ENCODE peak calls at places on chromosome 12, in five cellular contexts. Q is pancreas, F is WTC11, J is transverse colon, S is astrocyte of the cerebellum. O is an unnamed sample.

GRCh38 chr12:49636574-49636973 is 13.2 kb downstream of the PRPF40B start:
- DNase-seq in Q (no peak), J (no peak), F (no peak), S (no peak), O (no peak)

GRCh38 chr12:101839324-101840283 is 8.8 kb upstream of the GNPTAB start:
- DNase-seq in S (peak; percentile 48), J (peak; percentile 80), Q (peak; percentile 57), F (peak; percentile 74), O (no peak)

GRCh38 chr12:30013051-30013450 is 229.3 kb upstream of the TMTC1 start:
- DNase-seq in S (no peak), F (peak; percentile 42), J (no peak), Q (no peak), O (no peak)

GRCh38 chr12:41507286-41507685 is 319.2 kb downstream of the PDZRN4 start:
- DNase-seq in Q (no peak), J (no peak), F (no peak), S (no peak), O (no peak)

GRCh38 chr12:116294464-116295002 is 17.0 kb upstream of the MED13L start:
- DNase-seq in S (no peak), F (no peak), J (no peak), Q (no peak), O (no peak)

GRCh38 chr12:62530596-62530995 is 64.0 kb downstream of the MON2 start:
- DNase-seq in F (no peak), Q (no peak), J (no peak), S (peak; percentile 16), O (no peak)

GRCh38 chr12:103441437-103442186 is 54.2 kb downstream of the C12orf42 start:
- DNase-seq in F (no peak), S (no peak), Q (no peak), J (peak; percentile 25), O (no peak)

GRCh38 chr12:57759360-57759980 is 4.6 kb downstream of the MARCHF9 start:
- DNase-seq in F (no peak), S (no peak), J (no peak), Q (peak; percentile 21), O (no peak)

GRCh38 chr12:51851408-51852097 is 3.0 kb upstream of the FIGNL2 start:
- DNase-seq in J (no peak), Q (no peak), S (no peak), F (no peak), O (no peak)

GRCh38 chr12:53589423-53589822 is 36.8 kb downstream of the ATF7 start:
- DNase-seq in S (no peak), F (no peak), J (no peak), Q (no peak), O (no peak)

GRCh38 chr12:63862187-63863107 is 17.9 kb downstream of the SRGAP1 start:
- DNase-seq in S (no peak), Q (peak; percentile 71), F (no peak), J (peak; percentile 76), O (no peak)

GRCh38 chr12:45989857-45990467 is 412 bp downstream of the SCAF11 start:
- DNase-seq in F (no peak), Q (peak; percentile 78), S (no peak), J (peak; percentile 81), O (no peak)

GRCh38 chr12:12147111-12147510 is 76.4 kb downstream of the BCL2L14 start:
- DNase-seq in Q (no peak), F (no peak), S (no peak), J (no peak), O (no peak)

GRCh38 chr12:14957769-14958168 is 3.6 kb downstream of the ARHGDIB start:
- DNase-seq in J (peak; percentile 11), F (no peak), Q (no peak), S (no peak), O (no peak)

GRCh38 chr12:29350080-29350479 is 30.9 kb downstream of the ERGIC2 start:
- DNase-seq in J (no peak), F (no peak), S (peak; percentile 24), Q (no peak), O (peak; percentile 36)

GRCh38 chr12:39605996-39606395 is 13.6 kb downstream of the ABCD2 start:
- DNase-seq in F (no peak), Q (no peak), J (no peak), S (peak; percentile 65), O (no peak)

GRCh38 chr12:63889236-63889635 is 44.7 kb downstream of the SRGAP1 start:
- DNase-seq in F (no peak), Q (no peak), J (no peak), S (no peak), O (no peak)

GRCh38 chr12:51891843-51892242 is 3.9 kb downstream of the ANKRD33 start:
- DNase-seq in J (no peak), S (no peak), F (no peak), Q (no peak), O (no peak)

GRCh38 chr12:4771172-4771959 is 51.2 kb downstream of the GALNT8 start:
- DNase-seq in F (no peak), J (no peak), Q (no peak), S (no peak), O (no peak)

GRCh38 chr12:14601692-14602091 is 34.0 kb upstream of the PLBD1 start:
- DNase-seq in J (no peak), F (no peak), Q (no peak), S (no peak), O (no peak)

GRCh38 chr12:62785941-62786559 is 148.9 kb downstream of the PPM1H start:
- DNase-seq in Q (no peak), F (no peak), J (no peak), S (peak; percentile 73), O (peak; percentile 84)

GRCh38 chr12:56775638-56776037 is 12.5 kb downstream of the HSD17B6 start:
- DNase-seq in F (no peak), S (no peak), Q (no peak), J (no peak), O (no peak)

GRCh38 chr12:114012744-114013431 is 46.8 kb upstream of the RBM19 start:
- DNase-seq in Q (no peak), F (no peak), S (no peak), J (no peak), O (no peak)

GRCh38 chr12:107374136-107374535 is 280.8 kb upstream of the CRY1 start:
- DNase-seq in Q (no peak), J (no peak), S (no peak), F (no peak), O (no peak)

GRCh38 chr12:22333186-22333745 is 1.2 kb downstream of the ST8SIA1 start:
- DNase-seq in F (no peak), J (no peak), Q (no peak), S (no peak), O (no peak)

GRCh38 chr12:16573652-16574077 is 32.3 kb downstream of the LMO3 start:
- DNase-seq in J (peak; percentile 11), S (no peak), Q (peak; percentile 48), F (peak; percentile 18), O (peak; percentile 9)

GRCh38 chr12:84697141-84697540 is 215.5 kb downstream of the SLC6A15 start:
- DNase-seq in S (peak; percentile 18), J (no peak), F (no peak), Q (no peak), O (no peak)

GRCh38 chr12:24222968-24223367 is 273.5 kb upstream of the SOX5 start:
- DNase-seq in J (no peak), Q (no peak), F (no peak), S (peak; percentile 42), O (peak; percentile 50)

GRCh38 chr12:32702470-32702869 is 23.4 kb downstream of the DNM1L start:
- DNase-seq in F (no peak), Q (no peak), S (no peak), J (no peak), O (no peak)

GRCh38 chr12:105406497-105406896 is 76.0 kb downstream of the C12orf75 start:
- DNase-seq in S (no peak), Q (no peak), J (no peak), F (no peak), O (no peak)

GRCh38 chr12:69726922-69727321 is 11.7 kb upstream of the RAB3IP start:
- DNase-seq in Q (no peak), J (no peak), S (no peak), F (no peak), O (no peak)

GRCh38 chr12:69733638-69734037 is 5.0 kb upstream of the RAB3IP start:
- DNase-seq in S (no peak), Q (no peak), F (no peak), J (no peak), O (no peak)

DNA sequence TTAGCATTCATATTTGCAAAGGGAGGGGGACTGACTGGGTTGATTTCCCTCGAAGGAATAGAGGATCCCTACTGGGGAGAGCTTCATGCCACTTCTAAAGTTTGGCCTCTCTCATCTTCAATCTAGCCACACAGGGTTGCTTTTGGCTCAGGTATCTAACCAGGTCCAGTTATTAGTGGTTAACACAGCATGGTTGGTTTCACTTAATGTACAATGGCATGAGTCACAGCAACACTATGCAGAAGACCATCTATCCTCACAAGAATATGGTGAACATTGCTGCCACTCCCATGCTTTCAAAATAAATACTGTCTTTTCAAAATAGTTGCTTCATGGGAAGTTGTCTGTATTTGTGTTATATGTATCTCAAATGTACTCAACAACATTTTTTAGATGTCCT is 6.6 kb upstream of the RAB3IP start:
- DNase-seq in J (no peak), F (no peak), S (peak; percentile 87), Q (no peak), O (peak; percentile 32)
- TF ChIP-seq CTCF in J (no peak), F (no peak), S (no peak), Q (no peak), O (no peak)

GRCh38 chr12:47896022-47896421 is 8.8 kb downstream of the VDR start:
- DNase-seq in S (no peak), Q (no peak), F (no peak), J (no peak), O (no peak)
- TF ChIP-seq CTCF in S (no peak), Q (no peak), F (no peak), J (no peak), O (no peak)

GRCh38 chr12:25552681-25553080 is 402 bp downstream of the LMNTD1 start:
- DNase-seq in J (no peak), S (no peak), Q (no peak), F (no peak), O (no peak)

GRCh38 chr12:25558566-25558965 is 5.5 kb upstream of the LMNTD1 start:
- DNase-seq in J (no peak), Q (no peak), S (no peak), F (no peak), O (peak; percentile 41)

GRCh38 chr12:25556136-25556535 is 3.1 kb upstream of the LMNTD1 start:
- DNase-seq in J (no peak), S (no peak), F (no peak), Q (no peak), O (no peak)

GRCh38 chr12:25553083-25553482 is at the start of gene LMNTD1:
- DNase-seq in F (no peak), Q (no peak), S (peak; percentile 63), J (no peak), O (peak; percentile 25)

DNA sequence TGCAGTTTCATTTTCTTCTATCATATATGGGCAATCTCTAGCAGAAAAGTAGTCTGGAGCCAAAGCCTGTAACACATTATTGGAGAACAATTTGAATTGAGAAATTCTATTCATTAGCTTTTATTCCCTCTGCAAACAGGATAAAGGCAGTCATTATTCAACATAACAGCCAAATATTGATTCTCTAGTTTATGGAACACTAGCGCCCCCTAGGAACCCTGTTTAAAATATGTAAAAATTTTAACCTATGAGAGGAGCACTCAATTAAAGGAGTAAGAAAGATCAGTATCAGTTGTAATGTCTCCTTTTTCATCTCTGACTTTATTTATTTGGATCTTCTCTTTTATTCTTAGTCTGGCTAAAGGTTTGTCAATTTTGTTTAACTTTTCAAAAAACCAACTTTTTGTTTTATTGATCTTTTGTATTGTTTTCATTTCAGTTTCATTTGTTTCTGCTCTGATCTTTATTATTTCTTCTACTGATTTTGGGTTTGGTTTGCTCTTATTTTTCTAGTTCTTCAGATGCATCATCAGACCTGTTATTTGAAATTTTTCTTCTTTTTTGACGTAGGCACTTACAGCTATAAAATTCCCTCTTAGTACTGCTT is 4.8 kb upstream of the LMNTD1 start:
- DNase-seq in S (peak; percentile 33), Q (no peak), F (peak; percentile 12), J (no peak), O (no peak)
- TF ChIP-seq CTCF in S (peak; percentile 13), Q (peak; percentile 33), F (peak; percentile 62), J (no peak), O (peak; percentile 65)

GRCh38 chr12:110916295-110916875 is 4.0 kb downstream of the MYL2 start:
- DNase-seq in S (no peak), F (no peak), Q (no peak), J (no peak), O (no peak)
- TF ChIP-seq CTCF in S (no peak), F (no peak), Q (no peak), J (no peak), O (no peak)